ENCODE peak calls at places on chromosomes 3 and 15, in ten cellular contexts. J is germinal center; G is SIG-M5; X is EH; Z is EL; R is activated CD8-positive, alpha-beta memory T cell treated with anti-CD3 and anti-CD28 coated beads, Interleukin-2, amount 50 U/mL, for 48 hours; Y is stromal cell of bone marrow; C is endothelial cell; D is GM13977; Q is CD8-positive, alpha-beta T cell. N is an unnamed sample.

GRCh38 chr3:122858373-122858772 is 63.5 kb downstream of the SLC49A4 start:
- DNase-seq in J (no peak), G (no peak), X (peak), Z (no peak), R (no peak), Y (peak), C (no peak), D (no peak), Q (no peak), N (no peak)

GRCh38 chr3:190375250-190375649 is 12.7 kb upstream of the CLDN16 start:
- DNase-seq in J (no peak), G (no peak), X (no peak), Z (no peak), R (no peak), Y (no peak), C (no peak), D (no peak), Q (no peak), N (no peak)

GRCh38 chr3:141402476-141403171 is 34.3 kb downstream of the ZBTB38 start:
- DNase-seq in J (peak), G (no peak), X (peak), Z (peak), R (peak), Y (no peak), C (peak), D (peak), Q (peak), N (peak)

GRCh38 chr15:86555114-86555513 is 475.4 kb downstream of the AGBL1 start:
- DNase-seq in J (no peak), G (no peak), X (no peak), Z (no peak), R (no peak), Y (no peak), C (no peak), D (no peak), Q (no peak), N (no peak)

GRCh38 chr3:83230841-83231240 is 1469.4 kb upstream of the GBE1 start:
- DNase-seq in J (no peak), G (no peak), X (no peak), Z (no peak), R (no peak), Y (no peak), C (no peak), D (no peak), Q (no peak), N (no peak)

GRCh38 chr15:76998661-76999285 is 3.8 kb downstream of the PSTPIP1 start:
- DNase-seq in J (no peak), G (no peak), X (no peak), Z (no peak), R (no peak), Y (no peak), C (no peak), D (no peak), Q (peak), N (no peak)

GRCh38 chr15:101451192-101451799 is 38.2 kb downstream of the PCSK6 start:
- DNase-seq in J (no peak), G (no peak), X (peak), Z (no peak), R (no peak), Y (no peak), C (no peak), D (no peak), Q (no peak), N (no peak)

GRCh38 chr3:106826861-106827311 is 550.4 kb upstream of the CCDC54 start:
- DNase-seq in J (no peak), G (no peak), X (peak), Z (no peak), R (no peak), Y (no peak), C (no peak), D (no peak), Q (no peak), N (no peak)

GRCh38 chr3:149247929-149248691 is 26.5 kb upstream of the CP start:
- DNase-seq in J (no peak), G (no peak), X (peak), Z (no peak), R (no peak), Y (no peak), C (no peak), D (peak), Q (no peak), N (no peak)

GRCh38 chr3:64038252-64038651 is 15.0 kb upstream of the PSMD6 start:
- DNase-seq in J (no peak), G (no peak), X (no peak), Z (no peak), R (no peak), Y (no peak), C (no peak), D (no peak), Q (no peak), N (no peak)

GRCh38 chr3:73582535-73582934 is 42.2 kb downstream of the PDZRN3 start:
- DNase-seq in J (no peak), G (no peak), X (no peak), Z (no peak), R (no peak), Y (no peak), C (no peak), D (no peak), Q (no peak), N (no peak)